ENCODE peak calls at places on chromosomes 4 and X, in five cellular contexts. S, M, U, Z and R are unnamed samples.

GRCh38 chr4:184740965-184741364 is 7.1 kb upstream of the CENPU start:
- DNase-seq in Z (no peak), M (no peak), U (no peak), S (no peak), R (no peak)

GRCh38 chr4:169628579-169628978 is 8.2 kb downstream of the CLCN3 start:
- DNase-seq in S (no peak), M (no peak), Z (no peak), U (no peak), R (no peak)

GRCh38 chr4:10321931-10322330 is 135.3 kb downstream of the ZNF518B start:
- DNase-seq in Z (no peak), U (no peak), M (no peak), S (no peak), R (no peak)

GRCh38 chr4:120008957-120009356 is 57.7 kb downstream of the MAD2L1 start:
- DNase-seq in Z (no peak), M (no peak), S (no peak), U (no peak), R (no peak)

GRCh38 chr4:125316781-125317525 is 2.2 kb downstream of the FAT4 start:
- DNase-seq in S (no peak), M (no peak), Z (peak), U (no peak), R (no peak)

GRCh38 chrX:64192040-64192439 is 13.5 kb downstream of the AMER1 start:
- DNase-seq in U (no peak), S (no peak), M (no peak), Z (no peak), R (no peak)

GRCh38 chrX:84186603-84187358 is 1.2 kb downstream of the RPS6KA6 start:
- DNase-seq in U (no peak), S (no peak), M (no peak), Z (no peak), R (no peak)

GRCh38 chr4:10305816-10306215 is 151.4 kb downstream of the ZNF518B start:
- DNase-seq in U (no peak), M (no peak), S (no peak), Z (no peak), R (no peak)

GRCh38 chr4:7980036-7980435 is 40.4 kb upstream of the AFAP1 start:
- DNase-seq in U (no peak), S (no peak), M (no peak), Z (no peak), R (no peak)

GRCh38 chrX:143047511-143047910 is 21.8 kb downstream of the SPANXN4 start:
- DNase-seq in S (no peak), U (no peak), Z (no peak), M (no peak), R (no peak)

GRCh38 chr4:127400736-127401346 is 231.9 kb upstream of the INTU start:
- DNase-seq in M (no peak), Z (peak), U (peak), S (no peak), R (peak)

GRCh38 chr4:56828784-56829535 is 7.5 kb upstream of the SPINK2 start:
- DNase-seq in Z (peak), U (peak), M (no peak), S (no peak), R (no peak)

GRCh38 chr4:55758570-55758969 is 61.0 kb upstream of the EXOC1L start:
- DNase-seq in S (no peak), U (no peak), Z (no peak), M (no peak), R (no peak)

GRCh38 chr4:73419106-73420038 is 15.3 kb downstream of the ALB start:
- DNase-seq in U (no peak), S (no peak), M (no peak), Z (no peak), R (no peak)

GRCh38 chrX:45623266-45623665 is 422.6 kb upstream of the DIPK2B start:
- DNase-seq in S (no peak), M (no peak), U (peak), Z (peak), R (no peak)

GRCh38 chr4:78081541-78081940 is 24.4 kb downstream of the FRAS1 start:
- DNase-seq in M (no peak), Z (no peak), S (no peak), U (no peak), R (no peak)

GRCh38 chr4:128574706-128575105 is 234.8 kb upstream of the JADE1 start:
- DNase-seq in Z (peak), U (no peak), M (no peak), S (peak), R (peak)

GRCh38 chr4:86891785-86892638 is at the start of gene C4orf36:
- DNase-seq in Z (peak), M (peak), U (no peak), S (no peak), R (peak)

GRCh38 chrX:115690554-115691216 is 129.7 kb downstream of the PLS3 start:
- DNase-seq in Z (peak), M (no peak), S (peak), U (peak), R (peak)

GRCh38 chr4:6987566-6987920 is 55.6 kb upstream of the TADA2B start:
- DNase-seq in U (no peak), S (no peak), M (no peak), Z (no peak), R (no peak)